ENCODE peak calls at places on chromosomes 13 and 19, in five cellular contexts. P is astrocyte of the spinal cord; W is PC-9; C is stimulated activated CD8-positive, alpha-beta memory T cell treated with anti-CD3 and anti-CD28 coated beads, Interleukin-15, amount 100 ng/mL, for 4 hours; I is T-cell. D is an unnamed sample.

GRCh38 chr13:39353988-39354387 is 249.0 kb downstream of the LHFPL6 start:
- DNase-seq in P (peak; percentile 56), W (no peak), C (no peak), I (no peak), D (no peak)

GRCh38 chr19:10762656-10763055 is 44.8 kb downstream of the DNM2 start:
- DNase-seq in P (no peak), W (peak; percentile 48), C (no peak), I (peak; percentile 16), D (no peak)

GRCh38 chr13:75550159-75550567 is 572 bp downstream of the UCHL3 start:
- DNase-seq in P (peak; percentile 74), W (peak; percentile 83), C (no peak), I (no peak), D (peak; percentile 2)

GRCh38 chr13:97252735-97253134 is 30.6 kb downstream of the MBNL2 start:
- DNase-seq in P (no peak), W (no peak), C (no peak), I (no peak), D (no peak)

GRCh38 chr19:42857544-42857867 is 22.0 kb downstream of the PSG1 start:
- DNase-seq in P (no peak), W (no peak), C (no peak), I (no peak), D (no peak)

GRCh38 chr13:73698859-73699258 is 435.3 kb downstream of the KLF12 start:
- DNase-seq in P (no peak), W (no peak), C (no peak), I (no peak), D (no peak)

GRCh38 chr13:20064128-20064527 is 96.7 kb downstream of the GJA3 start:
- DNase-seq in P (peak; percentile 73), W (no peak), C (no peak), I (no peak), D (no peak)

GRCh38 chr13:78161266-78161665 is 242.6 kb upstream of the EDNRB start:
- DNase-seq in P (no peak), W (no peak), C (no peak), I (no peak), D (no peak)

D was measured in NCI-H1436.